ENCODE peak calls at places on chromosomes 6 and 20, in eight cellular contexts. D, H, F, R, Y, W, T and U are unnamed samples.

GRCh38 chr20:51412991-51413471 is 129.5 kb downstream of the NFATC2 start:
- DNase-seq in D (no peak), H (no peak), F (no peak), R (no peak), Y (no peak), W (no peak), T (no peak), U (no peak)

GRCh38 chr20:1392693-1393506 is at the start of gene FKBP1A:
- DNase-seq in D (peak), H (peak), F (peak), R (peak), Y (peak), W (peak), T (peak), U (peak)

GRCh38 chr6:28940294-28940858 is 16.6 kb upstream of the TRIM27 start:
- DNase-seq in D (peak), H (no peak), F (no peak), R (peak), Y (peak), W (no peak), T (peak), U (no peak)

GRCh38 chr6:40265615-40266014 is 321.5 kb downstream of the LRFN2 start:
- DNase-seq in D (no peak), H (no peak), F (no peak), R (no peak), Y (no peak), W (no peak), T (no peak), U (no peak)

GRCh38 chr6:31083742-31084354 is 28.5 kb downstream of the C6orf15 start:
- DNase-seq in D (no peak), H (no peak), F (peak), R (no peak), Y (no peak), W (peak), T (no peak), U (no peak)

GRCh38 chr6:100209323-100210137 is 215.5 kb upstream of the MCHR2 start:
- DNase-seq in D (no peak), H (no peak), F (no peak), R (no peak), Y (no peak), W (no peak), T (no peak), U (no peak)

GRCh38 chr6:157646012-157646411 is 177.0 kb upstream of the SNX9 start:
- DNase-seq in D (no peak), H (no peak), F (no peak), R (no peak), Y (no peak), W (no peak), T (no peak), U (no peak)

GRCh38 chr6:5677219-5678000 is 329.3 kb downstream of the NRN1 start:
- DNase-seq in D (no peak), H (no peak), F (no peak), R (no peak), Y (no peak), W (no peak), T (no peak), U (no peak)

GRCh38 chr6:163347021-163347446 is 67.5 kb upstream of the QKI start:
- DNase-seq in D (no peak), H (no peak), F (no peak), R (no peak), Y (no peak), W (no peak), T (no peak), U (no peak)

GRCh38 chr20:63062188-63063140 is 55.7 kb upstream of the BHLHE23 start:
- DNase-seq in D (no peak), H (no peak), F (no peak), R (no peak), Y (peak), W (no peak), T (no peak), U (peak)

GRCh38 chr6:16982827-16983226 is 119.0 kb upstream of the STMND1 start:
- DNase-seq in D (no peak), H (no peak), F (no peak), R (no peak), Y (no peak), W (no peak), T (peak), U (no peak)

GRCh38 chr6:43207286-43207685 is 22.0 kb downstream of the DNPH1 start:
- DNase-seq in D (no peak), H (no peak), F (no peak), R (no peak), Y (no peak), W (no peak), T (no peak), U (no peak)

GRCh38 chr6:23181301-23182110 is 612.1 kb downstream of the HDGFL1 start:
- DNase-seq in D (no peak), H (no peak), F (no peak), R (no peak), Y (no peak), W (no peak), T (no peak), U (no peak)

GRCh38 chr6:87832025-87832825 is 130.2 kb upstream of the AKIRIN2 start:
- DNase-seq in D (no peak), H (no peak), F (no peak), R (no peak), Y (no peak), W (no peak), T (peak), U (no peak)

GRCh38 chr6:144334150-144334708 is 49.1 kb downstream of the UTRN start:
- DNase-seq in D (no peak), H (peak), F (no peak), R (no peak), Y (peak), W (no peak), T (no peak), U (no peak)

GRCh38 chr20:5835234-5835845 is 85.1 kb downstream of the SHLD1 start:
- DNase-seq in D (no peak), H (no peak), F (no peak), R (peak), Y (no peak), W (no peak), T (no peak), U (no peak)

GRCh38 chr6:165220030-165220429 is 89.4 kb downstream of the C6orf118 start:
- DNase-seq in D (no peak), H (peak), F (no peak), R (no peak), Y (no peak), W (no peak), T (no peak), U (no peak)

GRCh38 chr20:62938105-62938888 is at the start of gene GID8:
- DNase-seq in D (no peak), H (no peak), F (no peak), R (peak), Y (peak), W (peak), T (no peak), U (no peak)

GRCh38 chr6:47169785-47170685 is 127.9 kb upstream of the ADGRF1 start:
- DNase-seq in D (no peak), H (peak), F (no peak), R (no peak), Y (no peak), W (no peak), T (no peak), U (no peak)

GRCh38 chr6:74197310-74197709 is 501.3 kb downstream of the CD109 start:
- DNase-seq in D (no peak), H (no peak), F (no peak), R (no peak), Y (no peak), W (no peak), T (no peak), U (no peak)

GRCh38 chr20:14721926-14722325 is 384.5 kb upstream of the FLRT3 start:
- DNase-seq in D (no peak), H (no peak), F (no peak), R (no peak), Y (no peak), W (no peak), T (no peak), U (no peak)

GRCh38 chr20:35238170-35238569 is 11.7 kb downstream of the MMP24 start:
- DNase-seq in D (no peak), H (no peak), F (no peak), R (no peak), Y (no peak), W (no peak), T (no peak), U (no peak)

GRCh38 chr6:111764238-111765182 is 108.7 kb downstream of the FYN start:
- DNase-seq in D (no peak), H (no peak), F (no peak), R (no peak), Y (peak), W (no peak), T (peak), U (no peak)

GRCh38 chr20:37527638-37528441 is at the start of gene BLCAP:
- DNase-seq in D (peak), H (peak), F (peak), R (peak), Y (peak), W (peak), T (peak), U (peak)
- TF ChIP-seq POLR2A in D (peak), H (peak), F (peak), R (peak), Y (peak), W (no peak), T (peak), U (no peak)

GRCh38 chr6:692858-693736 is at the start of gene EXOC2:
- DNase-seq in D (peak), H (peak), F (peak), R (peak), Y (peak), W (peak), T (peak), U (peak)
- TF ChIP-seq POLR2A in D (no peak), H (no peak), F (peak), R (peak), Y (peak), W (no peak), T (peak), U (no peak)

GRCh38 chr20:32215147-32215546 is 7.5 kb downstream of the POFUT1 start:
- DNase-seq in D (no peak), H (no peak), F (no peak), R (no peak), Y (no peak), W (no peak), T (no peak), U (no peak)

GRCh38 chr20:32218156-32218900 is 10.6 kb downstream of the POFUT1 start:
- DNase-seq in D (no peak), H (no peak), F (no peak), R (no peak), Y (no peak), W (no peak), T (no peak), U (no peak)

GRCh38 chr20:32215729-32216128 is 8.0 kb downstream of the POFUT1 start:
- DNase-seq in D (no peak), H (no peak), F (no peak), R (no peak), Y (no peak), W (no peak), T (no peak), U (no peak)

GRCh38 chr20:32213870-32214269 is 6.2 kb downstream of the POFUT1 start:
- DNase-seq in D (no peak), H (no peak), F (no peak), R (no peak), Y (no peak), W (no peak), T (no peak), U (no peak)

DNA sequence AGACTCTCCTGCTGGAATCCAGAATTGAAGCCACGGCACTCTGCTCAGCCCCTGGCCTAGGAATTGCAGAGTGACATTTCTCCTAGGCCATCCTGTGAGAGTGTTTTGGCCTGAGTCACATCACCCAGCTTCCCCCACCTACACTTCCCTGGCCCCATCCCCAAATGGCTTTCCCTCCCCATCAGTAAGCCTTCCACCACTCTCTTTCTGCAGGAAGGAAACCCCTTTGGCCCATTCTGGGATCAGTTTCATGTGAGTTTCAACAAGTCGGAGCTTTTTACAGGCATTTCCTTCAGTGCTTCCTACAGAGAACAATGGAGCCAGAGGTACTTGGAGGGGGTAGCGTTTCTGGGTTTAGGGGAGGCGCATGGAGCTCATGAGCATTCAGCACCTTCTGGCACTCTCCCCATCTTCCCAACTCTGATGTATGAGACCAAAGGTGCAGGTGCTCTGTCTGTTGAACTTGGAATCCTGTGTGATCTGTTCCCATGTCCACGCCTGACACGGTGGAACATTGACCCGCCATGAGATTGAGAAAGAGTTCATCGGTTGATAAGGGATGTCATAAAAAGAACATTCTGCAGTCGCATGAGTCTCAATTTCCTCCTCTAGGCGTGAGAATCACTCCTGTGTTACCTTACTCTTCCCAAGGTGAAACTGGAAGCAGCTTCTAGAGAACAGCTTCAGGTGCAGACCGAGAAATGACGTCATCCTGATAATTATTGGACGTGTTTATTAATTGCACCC is 8.9 kb downstream of the POFUT1 start:
- DNase-seq in D (no peak), H (no peak), F (no peak), R (no peak), Y (no peak), W (no peak), T (no peak), U (no peak)
- TF ChIP-seq POLR2A in D (no peak), H (no peak), F (no peak), R (no peak), Y (no peak), W (no peak), T (no peak), U (no peak)

DNA sequence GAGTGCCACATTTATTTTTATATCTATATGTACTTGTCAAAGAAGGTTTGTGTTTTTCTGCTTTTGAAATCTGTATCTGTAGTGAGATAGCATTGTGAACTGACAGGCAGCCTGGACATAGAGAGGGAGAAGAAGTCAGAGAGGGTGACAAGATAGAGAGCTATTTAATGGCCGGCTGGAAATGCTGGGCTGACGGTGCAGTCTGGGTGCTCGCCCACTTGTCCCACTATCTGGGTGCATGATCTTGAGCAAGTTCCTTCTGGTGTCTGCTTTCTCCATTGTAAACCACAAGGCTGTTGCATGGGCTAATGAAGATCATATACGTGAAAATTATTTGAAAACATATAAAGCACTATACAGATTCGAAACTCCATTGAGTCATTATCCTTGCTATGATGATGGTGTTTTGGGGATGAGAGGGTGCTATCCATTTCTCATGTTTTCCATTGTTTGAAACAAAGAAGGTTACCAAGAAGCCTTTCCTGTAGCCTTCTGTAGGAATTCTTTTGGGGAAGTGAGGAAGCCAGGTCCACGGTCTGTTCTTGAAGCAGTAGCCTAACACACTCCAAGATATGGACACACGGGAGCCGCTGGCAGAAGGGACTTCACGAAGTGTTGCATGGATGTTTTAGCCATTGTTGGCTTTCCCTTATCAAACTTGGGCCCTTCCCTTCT is 18.4 kb downstream of the CD83 start:
- DNase-seq in D (no peak), H (no peak), F (no peak), R (no peak), Y (no peak), W (no peak), T (no peak), U (no peak)
- TF ChIP-seq POLR2A in D (no peak), H (no peak), F (no peak), R (no peak), Y (no peak), W (no peak), T (peak), U (no peak)

DNA sequence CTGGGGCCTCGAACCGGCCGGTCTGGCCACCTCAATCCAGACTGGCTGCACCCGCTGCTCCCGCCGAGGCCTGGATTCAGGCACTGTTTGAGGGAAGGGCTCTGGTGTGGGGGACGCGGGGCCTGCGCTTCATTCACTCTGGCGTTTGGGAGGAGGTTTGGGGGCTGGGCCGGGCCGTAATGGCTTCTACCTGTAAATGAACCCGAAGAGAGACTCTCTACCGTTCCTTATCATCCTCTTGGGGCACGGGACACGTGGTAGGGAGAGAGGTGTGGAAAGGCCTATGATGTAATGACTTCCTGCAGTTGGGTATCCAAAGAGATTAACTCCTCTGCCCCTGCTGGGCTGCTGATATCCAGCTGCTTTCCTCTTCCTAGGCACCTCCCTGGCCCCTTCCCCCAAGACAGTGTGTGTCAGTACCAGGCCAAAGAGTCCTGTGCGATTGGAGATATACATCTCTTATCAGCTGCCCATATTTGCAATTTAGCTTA is 1.8 kb downstream of the FOXO3 start:
- DNase-seq in D (peak), H (peak), F (peak), R (peak), Y (peak), W (peak), T (no peak), U (no peak)
- TF ChIP-seq POLR2A in D (no peak), H (peak), F (no peak), R (no peak), Y (no peak), W (no peak), T (no peak), U (peak)

GRCh38 chr6:135183532-135184440 is 2.7 kb downstream of the MYB start:
- DNase-seq in D (no peak), H (no peak), F (peak), R (peak), Y (peak), W (peak), T (no peak), U (no peak)

GRCh38 chr6:135180458-135181332 is at the start of gene MYB:
- DNase-seq in D (no peak), H (no peak), F (no peak), R (peak), Y (peak), W (peak), T (no peak), U (peak)

GRCh38 chr6:135181333-135182119 is 418 bp downstream of the MYB start:
- DNase-seq in D (no peak), H (no peak), F (no peak), R (no peak), Y (peak), W (no peak), T (no peak), U (no peak)

GRCh38 chr6:135182120-135182992 is 1.2 kb downstream of the MYB start:
- DNase-seq in D (no peak), H (no peak), F (no peak), R (peak), Y (peak), W (peak), T (no peak), U (peak)

DNA sequence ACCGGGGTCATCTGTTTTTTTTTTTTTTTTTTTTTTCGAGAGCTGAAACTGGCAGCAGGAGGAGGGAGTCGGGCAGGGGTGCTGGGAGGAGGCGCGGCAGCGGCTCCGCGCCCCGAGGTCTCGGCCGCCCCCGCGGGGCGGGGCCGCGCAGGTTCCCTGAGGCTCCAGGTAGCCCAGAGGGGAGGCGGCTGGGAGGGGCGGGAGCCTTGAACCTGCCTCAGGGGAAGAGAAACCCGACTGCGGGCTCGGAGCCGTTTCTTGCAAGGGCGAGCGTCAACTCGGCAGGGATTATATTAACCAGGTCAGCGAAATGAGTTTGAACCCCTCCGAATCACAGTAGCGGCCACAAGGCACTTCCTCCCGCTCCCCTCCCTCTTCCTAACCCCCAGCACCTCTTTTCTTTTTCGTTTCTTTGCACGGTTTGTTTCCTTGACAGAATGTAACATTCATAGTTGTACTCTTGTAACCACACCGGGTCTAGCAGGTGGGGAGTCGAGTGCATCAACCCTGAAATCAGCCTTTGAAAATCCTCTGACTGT is 2.0 kb downstream of the MYB start:
- DNase-seq in D (no peak), H (no peak), F (no peak), R (peak), Y (peak), W (peak), T (no peak), U (no peak)
- TF ChIP-seq POLR2A in D (no peak), H (no peak), F (no peak), R (no peak), Y (no peak), W (no peak), T (no peak), U (no peak)

GRCh38 chr20:33013701-33014326 is 6.3 kb downstream of the BPIFB2 start:
- DNase-seq in D (no peak), H (no peak), F (no peak), R (no peak), Y (peak), W (no peak), T (no peak), U (no peak)
- TF ChIP-seq POLR2A in D (no peak), H (no peak), F (no peak), R (no peak), Y (no peak), W (no peak), T (no peak), U (no peak)

GRCh38 chr20:2508631-2509467 is at the start of gene ZNF343:
- DNase-seq in D (peak), H (peak), F (peak), R (peak), Y (peak), W (peak), T (peak), U (peak)
- TF ChIP-seq POLR2A in D (no peak), H (no peak), F (peak), R (no peak), Y (peak), W (no peak), T (peak), U (no peak)

GRCh38 chr6:2765896-2766766 is 938 bp downstream of the WRNIP1 start:
- DNase-seq in D (peak), H (no peak), F (no peak), R (peak), Y (peak), W (peak), T (no peak), U (peak)

GRCh38 chr6:2763876-2764540 is 1.2 kb upstream of the WRNIP1 start:
- DNase-seq in D (no peak), H (no peak), F (no peak), R (peak), Y (peak), W (no peak), T (no peak), U (no peak)

GRCh38 chr6:2765166-2765895 is at the start of gene WRNIP1:
- DNase-seq in D (peak), H (peak), F (peak), R (peak), Y (peak), W (peak), T (peak), U (peak)

GRCh38 chr6:2763345-2763841 is 1.8 kb upstream of the WRNIP1 start:
- DNase-seq in D (peak), H (no peak), F (no peak), R (peak), Y (peak), W (no peak), T (no peak), U (no peak)

GRCh38 chr6:2764610-2765165 is 505 bp upstream of the WRNIP1 start:
- DNase-seq in D (peak), H (no peak), F (no peak), R (peak), Y (peak), W (no peak), T (no peak), U (peak)
- TF ChIP-seq POLR2A in D (no peak), H (no peak), F (peak), R (peak), Y (no peak), W (no peak), T (peak), U (no peak)